ENCODE peak calls at places on chromosomes 13 and 19, in nine cellular contexts. One of them, this sample, is unnamed.

GRCh38 chr13:50130686-50131051 is 115.4 kb downstream of the KCNRG start:
- DNase-seq in MM.1S: peak
- DNase-seq in aorta: peak
- DNase-seq in chondrocyte: no peak
- DNase-seq in ELF-1: no peak
- DNase-seq in HTR-8/SVneo: no peak
- DNase-seq in stimulated activated CD4-positive, alpha-beta T cell treated with anti-CD3 and anti-CD28 coated beads, TNF-alpha, amount 100 ng/mL, for 24 hours: no peak
- DNase-seq in right lobe of liver: peak
- DNase-seq in cardiac fibroblast: peak
- DNase-seq in this sample: peak

GRCh38 chr13:50244913-50245574 is 229.8 kb downstream of the KCNRG start:
- DNase-seq in aorta: no peak
- DNase-seq in right lobe of liver: no peak
- DNase-seq in stimulated activated CD4-positive, alpha-beta T cell treated with anti-CD3 and anti-CD28 coated beads, TNF-alpha, amount 100 ng/mL, for 24 hours: peak
- DNase-seq in ELF-1: no peak
- DNase-seq in HTR-8/SVneo: peak
- DNase-seq in cardiac fibroblast: peak
- DNase-seq in chondrocyte: no peak
- DNase-seq in MM.1S: no peak
- DNase-seq in this sample: no peak

GRCh38 chr19:40716031-40716654 is 543 bp downstream of the COQ8B start:
- DNase-seq in ELF-1: no peak
- DNase-seq in cardiac fibroblast: peak
- DNase-seq in MM.1S: no peak
- DNase-seq in chondrocyte: no peak
- DNase-seq in right lobe of liver: no peak
- DNase-seq in HTR-8/SVneo: peak
- DNase-seq in stimulated activated CD4-positive, alpha-beta T cell treated with anti-CD3 and anti-CD28 coated beads, TNF-alpha, amount 100 ng/mL, for 24 hours: peak
- DNase-seq in aorta: peak
- DNase-seq in this sample: peak

GRCh38 chr19:30686911-30687566 is 314.9 kb downstream of the ZNF536 start:
- DNase-seq in cardiac fibroblast: no peak
- DNase-seq in MM.1S: no peak
- DNase-seq in right lobe of liver: no peak
- DNase-seq in aorta: no peak
- DNase-seq in ELF-1: no peak
- DNase-seq in chondrocyte: no peak
- DNase-seq in stimulated activated CD4-positive, alpha-beta T cell treated with anti-CD3 and anti-CD28 coated beads, TNF-alpha, amount 100 ng/mL, for 24 hours: no peak
- DNase-seq in HTR-8/SVneo: no peak
- DNase-seq in this sample: no peak

GRCh38 chr13:75787249-75787940 is 151.3 kb downstream of the LMO7 start:
- DNase-seq in right lobe of liver: no peak
- DNase-seq in MM.1S: no peak
- DNase-seq in aorta: no peak
- DNase-seq in HTR-8/SVneo: no peak
- DNase-seq in ELF-1: no peak
- DNase-seq in cardiac fibroblast: peak
- DNase-seq in stimulated activated CD4-positive, alpha-beta T cell treated with anti-CD3 and anti-CD28 coated beads, TNF-alpha, amount 100 ng/mL, for 24 hours: no peak
- DNase-seq in chondrocyte: no peak
- DNase-seq in this sample: no peak

GRCh38 chr13:21022694-21023325 is 38.6 kb downstream of the LATS2 start:
- DNase-seq in cardiac fibroblast: no peak
- DNase-seq in right lobe of liver: peak
- DNase-seq in aorta: no peak
- DNase-seq in stimulated activated CD4-positive, alpha-beta T cell treated with anti-CD3 and anti-CD28 coated beads, TNF-alpha, amount 100 ng/mL, for 24 hours: no peak
- DNase-seq in chondrocyte: peak
- DNase-seq in HTR-8/SVneo: no peak
- DNase-seq in MM.1S: no peak
- DNase-seq in ELF-1: no peak
- DNase-seq in this sample: no peak

GRCh38 chr19:54551293-54551692 is 22.3 kb upstream of the LILRA2 start:
- DNase-seq in cardiac fibroblast: no peak
- DNase-seq in aorta: no peak
- DNase-seq in chondrocyte: no peak
- DNase-seq in MM.1S: no peak
- DNase-seq in stimulated activated CD4-positive, alpha-beta T cell treated with anti-CD3 and anti-CD28 coated beads, TNF-alpha, amount 100 ng/mL, for 24 hours: no peak
- DNase-seq in ELF-1: no peak
- DNase-seq in HTR-8/SVneo: no peak
- DNase-seq in right lobe of liver: no peak
- DNase-seq in this sample: no peak

GRCh38 chr13:98942997-98943396 is 34.9 kb downstream of the DOCK9 start:
- DNase-seq in MM.1S: no peak
- DNase-seq in chondrocyte: no peak
- DNase-seq in stimulated activated CD4-positive, alpha-beta T cell treated with anti-CD3 and anti-CD28 coated beads, TNF-alpha, amount 100 ng/mL, for 24 hours: no peak
- DNase-seq in ELF-1: no peak
- DNase-seq in right lobe of liver: no peak
- DNase-seq in cardiac fibroblast: no peak
- DNase-seq in HTR-8/SVneo: no peak
- DNase-seq in aorta: no peak
- DNase-seq in this sample: no peak

GRCh38 chr19:54429176-54429495 is 13.9 kb downstream of the TTYH1 start:
- DNase-seq in cardiac fibroblast: no peak
- DNase-seq in aorta: no peak
- DNase-seq in right lobe of liver: no peak
- DNase-seq in chondrocyte: no peak
- DNase-seq in ELF-1: no peak
- DNase-seq in stimulated activated CD4-positive, alpha-beta T cell treated with anti-CD3 and anti-CD28 coated beads, TNF-alpha, amount 100 ng/mL, for 24 hours: no peak
- DNase-seq in MM.1S: no peak
- DNase-seq in HTR-8/SVneo: no peak
- DNase-seq in this sample: no peak

GRCh38 chr13:33351324-33351723 is 65.8 kb upstream of the STARD13 start:
- DNase-seq in cardiac fibroblast: peak
- DNase-seq in HTR-8/SVneo: peak
- DNase-seq in right lobe of liver: no peak
- DNase-seq in aorta: no peak
- DNase-seq in stimulated activated CD4-positive, alpha-beta T cell treated with anti-CD3 and anti-CD28 coated beads, TNF-alpha, amount 100 ng/mL, for 24 hours: no peak
- DNase-seq in MM.1S: no peak
- DNase-seq in chondrocyte: no peak
- DNase-seq in ELF-1: no peak
- DNase-seq in this sample: no peak

GRCh38 chr13:43116242-43116641 is 92.9 kb downstream of the DNAJC15 start:
- DNase-seq in HTR-8/SVneo: no peak
- DNase-seq in right lobe of liver: no peak
- DNase-seq in aorta: no peak
- DNase-seq in stimulated activated CD4-positive, alpha-beta T cell treated with anti-CD3 and anti-CD28 coated beads, TNF-alpha, amount 100 ng/mL, for 24 hours: no peak
- DNase-seq in chondrocyte: no peak
- DNase-seq in cardiac fibroblast: no peak
- DNase-seq in ELF-1: no peak
- DNase-seq in MM.1S: no peak
- DNase-seq in this sample: peak

GRCh38 chr13:50529154-50529882 is 314.2 kb downstream of the DLEU7 start:
- DNase-seq in right lobe of liver: peak
- DNase-seq in HTR-8/SVneo: no peak
- DNase-seq in cardiac fibroblast: peak
- DNase-seq in chondrocyte: peak
- DNase-seq in ELF-1: peak
- DNase-seq in MM.1S: no peak
- DNase-seq in stimulated activated CD4-positive, alpha-beta T cell treated with anti-CD3 and anti-CD28 coated beads, TNF-alpha, amount 100 ng/mL, for 24 hours: no peak
- DNase-seq in aorta: peak
- DNase-seq in this sample: peak

GRCh38 chr13:34901577-34901976 is 40.5 kb upstream of the NBEA start:
- DNase-seq in HTR-8/SVneo: no peak
- DNase-seq in chondrocyte: no peak
- DNase-seq in aorta: no peak
- DNase-seq in right lobe of liver: no peak
- DNase-seq in MM.1S: no peak
- DNase-seq in cardiac fibroblast: no peak
- DNase-seq in stimulated activated CD4-positive, alpha-beta T cell treated with anti-CD3 and anti-CD28 coated beads, TNF-alpha, amount 100 ng/mL, for 24 hours: no peak
- DNase-seq in ELF-1: peak
- DNase-seq in this sample: no peak

GRCh38 chr19:42370667-42371066 is 19.4 kb downstream of the CNFN start:
- DNase-seq in chondrocyte: no peak
- DNase-seq in aorta: no peak
- DNase-seq in stimulated activated CD4-positive, alpha-beta T cell treated with anti-CD3 and anti-CD28 coated beads, TNF-alpha, amount 100 ng/mL, for 24 hours: no peak
- DNase-seq in cardiac fibroblast: no peak
- DNase-seq in ELF-1: no peak
- DNase-seq in right lobe of liver: no peak
- DNase-seq in MM.1S: no peak
- DNase-seq in HTR-8/SVneo: no peak
- DNase-seq in this sample: no peak

GRCh38 chr19:38831142-38831605 is 420 bp downstream of the ECH1 start:
- DNase-seq in right lobe of liver: peak
- DNase-seq in MM.1S: no peak
- DNase-seq in HTR-8/SVneo: peak
- DNase-seq in stimulated activated CD4-positive, alpha-beta T cell treated with anti-CD3 and anti-CD28 coated beads, TNF-alpha, amount 100 ng/mL, for 24 hours: no peak
- DNase-seq in chondrocyte: no peak
- DNase-seq in cardiac fibroblast: peak
- DNase-seq in aorta: peak
- DNase-seq in ELF-1: peak
- DNase-seq in this sample: peak

This sample was measured in H9.